ENCODE peak calls at places on chromosome 6, in five cellular contexts. One of them, this sample, is unnamed.

GRCh38 chr6:107171513-107171912 is 56.2 kb upstream of the BEND3 start:
- DNase-seq in Kasumi-1: no peak
- DNase-seq in thoracic aorta: no peak
- DNase-seq in activated T-helper 1 cell treated with Interleukin-2 at 50 U/mL for 16 hours: no peak
- DNase-seq in HFFc6: no peak
- DNase-seq in this sample: no peak

GRCh38 chr6:81752969-81753708 is 658 bp upstream of the TENT5A start:
- DNase-seq in Kasumi-1: peak; percentile 78
- DNase-seq in thoracic aorta: peak; percentile 68
- DNase-seq in activated T-helper 1 cell treated with Interleukin-2 at 50 U/mL for 16 hours: peak; percentile 50
- DNase-seq in HFFc6: peak; percentile 90
- DNase-seq in this sample: no peak

GRCh38 chr6:168221000-168221399 is 98.6 kb downstream of the DACT2 start:
- DNase-seq in Kasumi-1: no peak
- DNase-seq in thoracic aorta: no peak
- DNase-seq in activated T-helper 1 cell treated with Interleukin-2 at 50 U/mL for 16 hours: no peak
- DNase-seq in HFFc6: no peak
- DNase-seq in this sample: no peak

GRCh38 chr6:88045521-88046136 is 2.0 kb upstream of the SPACA1 start:
- DNase-seq in Kasumi-1: no peak
- DNase-seq in thoracic aorta: no peak
- DNase-seq in activated T-helper 1 cell treated with Interleukin-2 at 50 U/mL for 16 hours: no peak
- DNase-seq in HFFc6: no peak
- DNase-seq in this sample: no peak

GRCh38 chr6:32885698-32886286 is 31.8 kb downstream of the PSMB9 start:
- DNase-seq in Kasumi-1: peak; percentile 86
- DNase-seq in thoracic aorta: no peak
- DNase-seq in activated T-helper 1 cell treated with Interleukin-2 at 50 U/mL for 16 hours: no peak
- DNase-seq in HFFc6: peak; percentile 61
- DNase-seq in this sample: peak; percentile 94

GRCh38 chr6:27810768-27811298 is 101.4 kb downstream of the OR2B2 start:
- DNase-seq in Kasumi-1: no peak
- DNase-seq in thoracic aorta: no peak
- DNase-seq in activated T-helper 1 cell treated with Interleukin-2 at 50 U/mL for 16 hours: no peak
- DNase-seq in HFFc6: no peak
- DNase-seq in this sample: peak; percentile 57

GRCh38 chr6:130896249-130896648 is 69.0 kb downstream of the SMLR1 start:
- DNase-seq in Kasumi-1: no peak
- DNase-seq in thoracic aorta: no peak
- DNase-seq in activated T-helper 1 cell treated with Interleukin-2 at 50 U/mL for 16 hours: no peak
- DNase-seq in HFFc6: no peak
- DNase-seq in this sample: no peak

GRCh38 chr6:92690997-92691599 is 728.3 kb downstream of the EPHA7 start:
- DNase-seq in Kasumi-1: no peak
- DNase-seq in thoracic aorta: no peak
- DNase-seq in activated T-helper 1 cell treated with Interleukin-2 at 50 U/mL for 16 hours: no peak
- DNase-seq in HFFc6: no peak
- DNase-seq in this sample: no peak

GRCh38 chr6:87763276-87763675 is 61.2 kb upstream of the AKIRIN2 start:
- DNase-seq in Kasumi-1: no peak
- DNase-seq in thoracic aorta: no peak
- DNase-seq in activated T-helper 1 cell treated with Interleukin-2 at 50 U/mL for 16 hours: no peak
- DNase-seq in HFFc6: no peak
- DNase-seq in this sample: no peak

GRCh38 chr6:57064809-57065208 is 18.3 kb downstream of the KIAA1586 start:
- DNase-seq in Kasumi-1: no peak
- DNase-seq in thoracic aorta: no peak
- DNase-seq in activated T-helper 1 cell treated with Interleukin-2 at 50 U/mL for 16 hours: no peak
- DNase-seq in HFFc6: peak; percentile 28
- DNase-seq in this sample: peak; percentile 79

GRCh38 chr6:122008105-122009100 is 391.0 kb upstream of the HSF2 start:
- DNase-seq in Kasumi-1: no peak
- DNase-seq in thoracic aorta: no peak
- DNase-seq in activated T-helper 1 cell treated with Interleukin-2 at 50 U/mL for 16 hours: no peak
- DNase-seq in HFFc6: peak; percentile 31
- DNase-seq in this sample: no peak

GRCh38 chr6:166862287-166862977 is 93.9 kb downstream of the RNASET2 start:
- DNase-seq in Kasumi-1: no peak
- DNase-seq in thoracic aorta: no peak
- DNase-seq in activated T-helper 1 cell treated with Interleukin-2 at 50 U/mL for 16 hours: peak; percentile 6
- DNase-seq in HFFc6: no peak
- DNase-seq in this sample: no peak

GRCh38 chr6:111721677-111722219 is 116.1 kb upstream of the TRAF3IP2 start:
- DNase-seq in Kasumi-1: peak; percentile 46
- DNase-seq in thoracic aorta: no peak
- DNase-seq in activated T-helper 1 cell treated with Interleukin-2 at 50 U/mL for 16 hours: no peak
- DNase-seq in HFFc6: peak; percentile 41
- DNase-seq in this sample: peak; percentile 94

GRCh38 chr6:125237764-125238163 is 64.0 kb downstream of the HDDC2 start:
- DNase-seq in Kasumi-1: no peak
- DNase-seq in thoracic aorta: no peak
- DNase-seq in activated T-helper 1 cell treated with Interleukin-2 at 50 U/mL for 16 hours: no peak
- DNase-seq in HFFc6: no peak
- DNase-seq in this sample: no peak

GRCh38 chr6:138160329-138161117 is 1.2 kb upstream of the ARFGEF3 start:
- DNase-seq in Kasumi-1: no peak
- DNase-seq in thoracic aorta: no peak
- DNase-seq in activated T-helper 1 cell treated with Interleukin-2 at 50 U/mL for 16 hours: no peak
- DNase-seq in HFFc6: no peak
- DNase-seq in this sample: no peak

GRCh38 chr6:133918208-133918930 is 29.5 kb downstream of the TCF21 start:
- DNase-seq in Kasumi-1: no peak
- DNase-seq in thoracic aorta: no peak
- DNase-seq in activated T-helper 1 cell treated with Interleukin-2 at 50 U/mL for 16 hours: no peak
- DNase-seq in HFFc6: no peak
- DNase-seq in this sample: no peak